ENCODE peak calls at places on chromosomes 5 and 9, in six cellular contexts. S is heart left ventricle; P is osteocyte; O is colonic mucosa; H is activated CD4-positive, alpha-beta T cell treated with anti-CD3 and anti-CD28 coated beads for 48 hours; N is GM13976. M is an unnamed sample.

GRCh38 chr5:157225463-157226422 is 40.2 kb upstream of the CYFIP2 start:
- DNase-seq in S (no peak), P (no peak), O (no peak), H (no peak), N (no peak), M (no peak)

GRCh38 chr9:81969971-81970370 is 18.6 kb upstream of the SPATA31D1 start:
- DNase-seq in S (no peak), P (no peak), O (no peak), H (no peak), N (no peak), M (no peak)

GRCh38 chr5:151121652-151122051 is 35.9 kb downstream of the ANXA6 start:
- DNase-seq in S (no peak), P (no peak), O (no peak), H (no peak), N (no peak), M (no peak)

GRCh38 chr5:65508978-65509377 is 27.3 kb upstream of the ADAMTS6 start:
- DNase-seq in S (no peak), P (no peak), O (no peak), H (no peak), N (no peak), M (no peak)

GRCh38 chr9:128882677-128883590 is 1.0 kb downstream of the LRRC8A start:
- DNase-seq in S (no peak), P (no peak), O (no peak), H (no peak), N (no peak), M (no peak)

GRCh38 chr5:138138949-138139775 is at the start of gene NME5:
- DNase-seq in S (peak; percentile 55), P (peak; percentile 86), O (peak; percentile 49), H (peak; percentile 31), N (peak; percentile 79), M (peak; percentile 90)

GRCh38 chr5:554284-554988 is 30.2 kb upstream of the SLC9A3 start:
- DNase-seq in S (no peak), P (no peak), O (no peak), H (no peak), N (no peak), M (peak; percentile 7)

GRCh38 chr9:127537792-127538191 is 74.3 kb upstream of the STXBP1 start:
- DNase-seq in S (no peak), P (no peak), O (no peak), H (no peak), N (no peak), M (no peak)

GRCh38 chr9:3903273-3903672 is 377.5 kb upstream of the RFX3 start:
- DNase-seq in S (no peak), P (no peak), O (peak; percentile 19), H (no peak), N (no peak), M (no peak)

GRCh38 chr9:92637886-92638620 is 31.9 kb downstream of the IPPK start:
- DNase-seq in S (no peak), P (peak; percentile 82), O (no peak), H (no peak), N (no peak), M (no peak)

GRCh38 chr5:155434681-155435080 is 421.1 kb downstream of the KIF4B start:
- DNase-seq in S (no peak), P (no peak), O (no peak), H (no peak), N (no peak), M (no peak)

GRCh38 chr9:125484632-125485282 is 222.3 kb downstream of the MAPKAP1 start:
- DNase-seq in S (no peak), P (peak; percentile 34), O (no peak), H (no peak), N (no peak), M (peak; percentile 27)

GRCh38 chr5:136132557-136133415 is at the start of gene SMAD5:
- DNase-seq in S (peak; percentile 98), P (peak; percentile 99), O (peak; percentile 95), H (peak; percentile 75), N (peak; percentile 99), M (peak; percentile 96)

GRCh38 chr5:55220433-55221185 is 6.5 kb downstream of the MCIDAS start:
- DNase-seq in S (no peak), P (no peak), O (peak; percentile 65), H (peak; percentile 29), N (peak; percentile 33), M (peak; percentile 30)

GRCh38 chr9:16613605-16614004 is 256.9 kb downstream of the BNC2 start:
- DNase-seq in S (no peak), P (no peak), O (no peak), H (no peak), N (no peak), M (no peak)

GRCh38 chr5:136193396-136193935 is 504 bp upstream of the SMIM32 start:
- DNase-seq in S (no peak), P (no peak), O (no peak), H (no peak), N (peak; percentile 20), M (no peak)

GRCh38 chr5:131316822-131317221 is 53.0 kb downstream of the CDC42SE2 start:
- DNase-seq in S (no peak), P (no peak), O (no peak), H (no peak), N (no peak), M (no peak)

GRCh38 chr9:112764344-112764743 is 13.8 kb downstream of the SNX30 start:
- DNase-seq in S (no peak), P (no peak), O (no peak), H (no peak), N (no peak), M (peak; percentile 74)

GRCh38 chr5:14108170-14108996 is 34.8 kb upstream of the TRIO start:
- DNase-seq in S (peak; percentile 66), P (peak; percentile 80), O (peak; percentile 78), H (peak; percentile 21), N (peak; percentile 69), M (peak; percentile 85)

GRCh38 chr9:91223000-91223399 is 138.7 kb downstream of the AUH start:
- DNase-seq in S (no peak), P (no peak), O (no peak), H (peak; percentile 47), N (no peak), M (no peak)

GRCh38 chr9:94300470-94301301 is 27.8 kb downstream of the NUTM2F start:
- DNase-seq in S (no peak), P (no peak), O (no peak), H (no peak), N (no peak), M (no peak)

GRCh38 chr9:2015581-2016410 is 649 bp downstream of the SMARCA2 start:
- DNase-seq in S (peak; percentile 51), P (peak; percentile 87), O (peak; percentile 57), H (peak; percentile 64), N (peak; percentile 39), M (peak; percentile 34)

GRCh38 chr5:50751064-50751657 is 84.7 kb downstream of the PARP8 start:
- DNase-seq in S (peak; percentile 22), P (no peak), O (peak; percentile 27), H (peak; percentile 31), N (peak; percentile 51), M (peak; percentile 48)

GRCh38 chr5:147509710-147510651 is at the start of gene DPYSL3:
- DNase-seq in S (peak; percentile 74), P (peak; percentile 91), O (peak; percentile 51), H (peak; percentile 14), N (peak; percentile 21), M (peak; percentile 69)

GRCh38 chr9:4297151-4297794 is 2.6 kb downstream of the GLIS3 start:
- DNase-seq in S (peak; percentile 70), P (peak; percentile 89), O (peak; percentile 85), H (peak; percentile 58), N (peak; percentile 61), M (peak; percentile 91)

GRCh38 chr9:83979812-83980394 is at the start of gene HNRNPK:
- DNase-seq in S (peak; percentile 100), P (peak; percentile 100), O (peak; percentile 100), H (peak; percentile 100), N (peak; percentile 99), M (peak; percentile 99)

GRCh38 chr5:52788505-52788821 is 747 bp downstream of the ITGA1 start:
- DNase-seq in S (no peak), P (no peak), O (no peak), H (no peak), N (no peak), M (no peak)

GRCh38 chr5:54090495-54091084 is 219.8 kb downstream of the ARL15 start:
- DNase-seq in S (no peak), P (no peak), O (no peak), H (no peak), N (no peak), M (no peak)

GRCh38 chr5:145858929-145859328 is 13.9 kb downstream of the GRXCR2 start:
- DNase-seq in S (no peak), P (no peak), O (no peak), H (no peak), N (no peak), M (no peak)

GRCh38 chr5:179313849-179314521 is 31.3 kb downstream of the ADAMTS2 start:
- DNase-seq in S (peak; percentile 75), P (no peak), O (peak; percentile 63), H (no peak), N (no peak), M (peak; percentile 89)

M was measured in testis.